ENCODE peak calls at places on chromosomes 3 and 15, in four cellular contexts. O is suprapubic skin, B is GM13976, F is GM10248. P is an unnamed sample.

GRCh38 chr3:197896421-197896820 is 53.6 kb upstream of the RPL35A start:
- DNase-seq in O (no peak), B (no peak), F (no peak), P (no peak)

GRCh38 chr3:101638262-101638745 is 38.6 kb downstream of the ZBTB11 start:
- DNase-seq in O (no peak), B (no peak), F (no peak), P (no peak)

GRCh38 chr3:184096811-184097378 is at the start of gene HTR3E:
- DNase-seq in O (no peak), B (no peak), F (no peak), P (no peak)

GRCh38 chr15:25439456-25439836 is 622 bp upstream of the UBE3A start:
- DNase-seq in O (no peak), B (peak), F (peak), P (no peak)

GRCh38 chr3:40845447-40845846 is 320.7 kb downstream of the ZNF621 start:
- DNase-seq in O (no peak), B (no peak), F (no peak), P (no peak)

GRCh38 chr3:47705391-47705790 is 76.3 kb downstream of the SMARCC1 start:
- DNase-seq in O (no peak), B (no peak), F (no peak), P (no peak)

GRCh38 chr15:97904196-97904572 is 56.3 kb upstream of the ARRDC4 start:
- DNase-seq in O (peak), B (peak), F (peak), P (no peak)

GRCh38 chr3:195100903-195101591 is 169.9 kb downstream of the XXYLT1 start:
- DNase-seq in O (peak), B (peak), F (peak), P (no peak)

GRCh38 chr3:197256836-197257444 is 41.5 kb downstream of the DLG1 start:
- DNase-seq in O (no peak), B (peak), F (peak), P (no peak)

GRCh38 chr3:98573231-98573728 is 20.1 kb downstream of the CPOX start:
- DNase-seq in O (no peak), B (no peak), F (peak), P (no peak)
- TF ChIP-seq CTCF in O (peak), B (peak), F (peak), P (no peak)

DNA sequence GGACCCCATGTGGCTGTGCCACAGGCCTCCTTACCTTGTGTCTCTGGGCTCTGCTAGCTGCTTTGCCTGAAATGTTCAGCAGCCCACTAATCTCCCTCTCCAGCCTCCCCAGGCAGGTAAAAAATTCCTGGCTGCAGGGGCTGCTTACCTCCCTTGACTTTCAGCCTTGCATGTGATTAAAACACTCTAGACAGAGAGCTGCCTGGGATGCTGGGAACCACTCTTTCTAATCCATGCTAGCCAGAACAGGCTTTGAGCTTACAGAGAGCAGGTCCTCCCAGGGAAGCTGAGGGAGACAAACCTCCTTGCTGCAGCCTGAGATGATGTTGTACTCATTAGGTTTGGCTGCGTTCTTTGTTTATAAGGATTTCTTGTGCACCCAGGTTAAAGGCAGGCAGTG is 33.7 kb upstream of the LIPC start:
- DNase-seq in O (no peak), B (no peak), F (no peak), P (no peak)
- TF ChIP-seq CTCF in O (no peak), B (no peak), F (no peak), P (no peak)

GRCh38 chr3:107690522-107691138 is 167.9 kb downstream of the BBX start:
- DNase-seq in O (no peak), B (no peak), F (peak), P (no peak)
- TF ChIP-seq CTCF in O (peak), B (peak), F (peak), P (no peak)

GRCh38 chr3:114207768-114208167 is 28.9 kb upstream of the DRD3 start:
- DNase-seq in O (no peak), B (no peak), F (no peak), P (no peak)

GRCh38 chr3:114206342-114206741 is 27.5 kb upstream of the DRD3 start:
- DNase-seq in O (no peak), B (no peak), F (no peak), P (no peak)

GRCh38 chr3:114205541-114205940 is 26.7 kb upstream of the DRD3 start:
- DNase-seq in O (no peak), B (no peak), F (no peak), P (no peak)
- TF ChIP-seq CTCF in O (no peak), B (no peak), F (no peak), P (no peak)

P was measured in omental fat pad.